ENCODE peak calls at places on chromosomes 3 and 15, in seven cellular contexts. L is thyroid gland, U is heart right ventricle, Y is AG10803, T is AG09309, W is endodermal cell, M is colonic mucosa. Q is an unnamed sample.

GRCh38 chr3:62607287-62608029 is 234.1 kb upstream of the FEZF2 start:
- DNase-seq in L (peak; percentile 97), U (peak; percentile 34), Y (peak; percentile 88), T (peak; percentile 59), W (no peak), M (no peak), Q (peak; percentile 86)

GRCh38 chr15:33119865-33120264 is 74.6 kb downstream of the FMN1 start:
- DNase-seq in L (no peak), U (no peak), Y (no peak), T (no peak), W (no peak), M (no peak), Q (no peak)

GRCh38 chr3:173553635-173554280 is 156.2 kb downstream of the NLGN1 start:
- DNase-seq in L (peak; percentile 20), U (no peak), Y (peak; percentile 58), T (peak; percentile 23), W (peak; percentile 51), M (no peak), Q (peak; percentile 58)

GRCh38 chr3:141308588-141309218 is 59.6 kb upstream of the ZBTB38 start:
- DNase-seq in L (peak; percentile 69), U (peak; percentile 42), Y (peak; percentile 46), T (no peak), W (peak; percentile 93), M (peak; percentile 84), Q (peak; percentile 76)

GRCh38 chr3:73094127-73094526 is 32.7 kb downstream of the EBLN2 start:
- DNase-seq in L (no peak), U (no peak), Y (peak; percentile 18), T (no peak), W (peak; percentile 59), M (no peak), Q (no peak)

GRCh38 chr3:61725851-61726333 is 164.5 kb downstream of the PTPRG start:
- DNase-seq in L (no peak), U (no peak), Y (no peak), T (no peak), W (peak; percentile 68), M (no peak), Q (peak; percentile 89)

GRCh38 chr3:30643763-30644462 is 37.5 kb downstream of the TGFBR2 start:
- DNase-seq in L (no peak), U (no peak), Y (no peak), T (no peak), W (no peak), M (no peak), Q (no peak)

GRCh38 chr3:143119009-143119914 is at the start of gene CHST2:
- DNase-seq in L (peak; percentile 64), U (peak; percentile 75), Y (peak; percentile 75), T (peak; percentile 23), W (peak; percentile 92), M (peak; percentile 67), Q (peak; percentile 87)

DNA sequence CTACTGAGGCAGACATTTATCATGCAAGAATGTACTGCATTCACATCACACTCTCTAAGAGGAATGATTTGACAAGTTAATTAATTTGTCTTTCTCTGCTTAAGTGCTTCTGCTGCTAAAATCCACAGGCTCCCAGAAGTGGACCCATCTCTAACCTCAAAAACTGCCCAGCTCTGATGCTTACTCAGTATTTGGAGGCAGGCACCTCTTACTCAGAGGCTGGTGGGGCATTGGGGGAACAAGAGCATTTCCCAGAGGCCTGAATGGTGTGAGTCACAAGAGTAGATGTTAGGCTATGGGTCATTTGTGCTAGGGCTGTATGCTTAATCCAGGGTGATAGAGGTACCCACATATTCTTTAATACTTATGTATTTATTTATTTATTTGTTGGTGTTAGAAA is 34.4 kb upstream of the HCN4 start:
- DNase-seq in L (no peak), U (no peak), Y (no peak), T (no peak), W (no peak), M (no peak), Q (no peak)
- H3K4me3 ChIP-seq in L (no peak overlapping the region), U (no peak overlapping the region), Y (no peak overlapping the region), T (no peak overlapping the region), W (no peak overlapping the region), M (no peak overlapping the region), Q (no peak overlapping the region)

GRCh38 chr3:71302604-71303003 is 280.9 kb downstream of the FOXP1 start:
- DNase-seq in L (no peak), U (no peak), Y (no peak), T (no peak), W (no peak), M (no peak), Q (no peak)

GRCh38 chr3:71304261-71304646 is 279.3 kb downstream of the FOXP1 start:
- DNase-seq in L (no peak), U (no peak), Y (no peak), T (no peak), W (no peak), M (no peak), Q (no peak)

GRCh38 chr3:71305246-71306206 is 278.0 kb downstream of the FOXP1 start:
- DNase-seq in L (peak; percentile 71), U (peak; percentile 21), Y (no peak), T (no peak), W (peak; percentile 92), M (peak; percentile 36), Q (peak; percentile 59)

GRCh38 chr3:71303627-71304260 is 279.8 kb downstream of the FOXP1 start:
- DNase-seq in L (no peak), U (no peak), Y (no peak), T (no peak), W (no peak), M (no peak), Q (peak; percentile 38)

GRCh38 chr3:71304684-71305083 is 278.8 kb downstream of the FOXP1 start:
- DNase-seq in L (peak; percentile 11), U (no peak), Y (no peak), T (no peak), W (no peak), M (no peak), Q (peak; percentile 82)
- TF ChIP-seq CTCF in L (peak; percentile 60), U (peak; percentile 43), Y (peak; percentile 26), T (peak; percentile 42), W (peak; percentile 72), M (peak; percentile 38), Q (peak; percentile 69)

GRCh38 chr3:159586587-159587202 is 401.9 kb upstream of the IL12A start:
- DNase-seq in L (peak; percentile 16), U (no peak), Y (peak; percentile 39), T (no peak), W (peak; percentile 89), M (no peak), Q (peak; percentile 80)
- H3K4me3 ChIP-seq in L (no peak overlapping the region), U (no peak overlapping the region), Y (no peak overlapping the region), T (no peak overlapping the region), W (no peak overlapping the region), M (no peak overlapping the region), Q (no peak overlapping the region)

DNA sequence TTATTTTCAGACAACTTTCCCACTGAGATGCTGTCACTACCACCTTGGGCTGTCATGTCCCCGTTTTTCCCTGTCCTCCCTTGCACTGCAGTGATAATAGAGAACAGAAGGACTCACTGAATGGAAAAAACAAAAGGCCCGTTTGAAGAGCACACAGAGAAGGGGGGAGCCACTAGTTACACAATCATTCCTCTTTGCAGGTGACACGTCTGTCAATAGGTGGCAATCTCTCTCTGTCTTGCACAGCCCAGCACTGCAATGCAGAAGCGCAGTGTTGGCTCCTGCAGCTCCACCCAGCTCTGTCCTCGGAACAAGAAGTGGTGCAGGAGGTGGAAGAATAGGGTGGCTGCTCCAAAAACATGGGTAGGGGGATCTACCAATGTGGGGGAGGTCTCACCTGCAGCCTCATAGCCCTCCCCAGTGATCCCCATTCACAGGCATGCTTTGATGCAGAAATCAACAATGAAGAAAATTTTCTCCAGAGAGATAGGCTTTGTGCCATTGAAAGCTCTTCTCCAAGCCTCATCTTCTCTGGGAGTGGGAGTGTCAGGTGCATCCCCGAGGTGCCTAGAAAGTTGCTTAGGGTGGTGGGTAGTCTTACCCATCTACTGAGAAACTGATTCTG is 31.8 kb downstream of the FSTL1 start:
- DNase-seq in L (peak; percentile 72), U (peak; percentile 42), Y (no peak), T (no peak), W (peak; percentile 84), M (peak; percentile 68), Q (peak; percentile 63)
- TF ChIP-seq CTCF in L (peak; percentile 86), U (peak; percentile 40), Y (peak; percentile 27), T (peak; percentile 38), W (peak; percentile 73), M (peak; percentile 50), Q (peak; percentile 45)

GRCh38 chr15:52789008-52789600 is 1.0 kb downstream of the ONECUT1 start:
- DNase-seq in L (no peak), U (no peak), Y (no peak), T (no peak), W (peak; percentile 60), M (no peak), Q (no peak)

GRCh38 chr15:52791776-52792175 is 1.6 kb upstream of the ONECUT1 start:
- DNase-seq in L (no peak), U (no peak), Y (no peak), T (no peak), W (peak; percentile 60), M (no peak), Q (no peak)

GRCh38 chr15:52790166-52790708 is at the start of gene ONECUT1:
- DNase-seq in L (peak; percentile 61), U (peak; percentile 63), Y (peak; percentile 26), T (no peak), W (peak; percentile 91), M (peak; percentile 44), Q (peak; percentile 19)

GRCh38 chr15:52789601-52790165 is 453 bp downstream of the ONECUT1 start:
- DNase-seq in L (no peak), U (no peak), Y (no peak), T (no peak), W (peak; percentile 73), M (no peak), Q (peak; percentile 29)

GRCh38 chr15:52790941-52791751 is 1.0 kb upstream of the ONECUT1 start:
- DNase-seq in L (no peak), U (no peak), Y (no peak), T (no peak), W (peak; percentile 83), M (no peak), Q (no peak)
- H3K4me3 ChIP-seq in L (peak overlapping the region; percentile 29), U (peak overlapping the region; percentile 51), Y (peak overlapping the region; percentile 55), T (peak overlapping the region; percentile 9), W (peak overlapping the region; percentile 71), M (peak overlapping the region; percentile 51), Q (peak overlapping the region; percentile 22)

Q was measured in choroid plexus epithelial cell.